ENCODE peak calls at places on chromosome 5, in four cellular contexts. One of them, this sample, is unnamed.

GRCh38 chr5:145915970-145916638 is 20.3 kb upstream of the SH3RF2 start:
- DNase-seq in uterus: no peak
- DNase-seq in CD4-positive, alpha-beta memory T cell: no peak
- DNase-seq in H1: no peak
- DNase-seq in this sample: no peak

GRCh38 chr5:59346987-59347386 is 546.5 kb downstream of the PDE4D start:
- DNase-seq in uterus: no peak
- DNase-seq in CD4-positive, alpha-beta memory T cell: no peak
- DNase-seq in H1: no peak
- DNase-seq in this sample: no peak

GRCh38 chr5:151234476-151235238 is 10.8 kb upstream of the CCDC69 start:
- DNase-seq in uterus: peak; percentile 91
- DNase-seq in CD4-positive, alpha-beta memory T cell: no peak
- DNase-seq in H1: no peak
- DNase-seq in this sample: peak; percentile 42

GRCh38 chr5:121380066-121380465 is 471.6 kb upstream of the FTMT start:
- DNase-seq in uterus: no peak
- DNase-seq in CD4-positive, alpha-beta memory T cell: no peak
- DNase-seq in H1: no peak
- DNase-seq in this sample: no peak

GRCh38 chr5:64972591-64972990 is 203.9 kb downstream of the CWC27 start:
- DNase-seq in uterus: no peak
- DNase-seq in CD4-positive, alpha-beta memory T cell: no peak
- DNase-seq in H1: no peak
- DNase-seq in this sample: peak; percentile 12

GRCh38 chr5:91978221-91978882 is 595.2 kb upstream of the ARRDC3 start:
- DNase-seq in uterus: no peak
- DNase-seq in CD4-positive, alpha-beta memory T cell: no peak
- DNase-seq in H1: no peak
- DNase-seq in this sample: no peak

GRCh38 chr5:56827043-56827442 is 11.7 kb downstream of the MAP3K1 start:
- DNase-seq in uterus: no peak
- DNase-seq in CD4-positive, alpha-beta memory T cell: peak; percentile 40
- DNase-seq in H1: no peak
- DNase-seq in this sample: peak; percentile 30

GRCh38 chr5:123007771-123008170 is 28.8 kb downstream of the PPIC start:
- DNase-seq in uterus: no peak
- DNase-seq in CD4-positive, alpha-beta memory T cell: no peak
- DNase-seq in H1: no peak
- DNase-seq in this sample: no peak

GRCh38 chr5:142806769-142807377 is 36.7 kb downstream of the ARHGAP26 start:
- DNase-seq in uterus: no peak
- DNase-seq in CD4-positive, alpha-beta memory T cell: no peak
- DNase-seq in H1: no peak
- DNase-seq in this sample: no peak

GRCh38 chr5:142805339-142805738 is 35.2 kb downstream of the ARHGAP26 start:
- DNase-seq in uterus: no peak
- DNase-seq in CD4-positive, alpha-beta memory T cell: no peak
- DNase-seq in H1: no peak
- DNase-seq in this sample: no peak

GRCh38 chr5:142800776-142801494 is 30.8 kb downstream of the ARHGAP26 start:
- DNase-seq in uterus: no peak
- DNase-seq in CD4-positive, alpha-beta memory T cell: peak; percentile 58
- DNase-seq in H1: no peak
- DNase-seq in this sample: no peak

GRCh38 chr5:142801495-142801871 is 31.3 kb downstream of the ARHGAP26 start:
- DNase-seq in uterus: no peak
- DNase-seq in CD4-positive, alpha-beta memory T cell: no peak
- DNase-seq in H1: no peak
- DNase-seq in this sample: no peak

DNA sequence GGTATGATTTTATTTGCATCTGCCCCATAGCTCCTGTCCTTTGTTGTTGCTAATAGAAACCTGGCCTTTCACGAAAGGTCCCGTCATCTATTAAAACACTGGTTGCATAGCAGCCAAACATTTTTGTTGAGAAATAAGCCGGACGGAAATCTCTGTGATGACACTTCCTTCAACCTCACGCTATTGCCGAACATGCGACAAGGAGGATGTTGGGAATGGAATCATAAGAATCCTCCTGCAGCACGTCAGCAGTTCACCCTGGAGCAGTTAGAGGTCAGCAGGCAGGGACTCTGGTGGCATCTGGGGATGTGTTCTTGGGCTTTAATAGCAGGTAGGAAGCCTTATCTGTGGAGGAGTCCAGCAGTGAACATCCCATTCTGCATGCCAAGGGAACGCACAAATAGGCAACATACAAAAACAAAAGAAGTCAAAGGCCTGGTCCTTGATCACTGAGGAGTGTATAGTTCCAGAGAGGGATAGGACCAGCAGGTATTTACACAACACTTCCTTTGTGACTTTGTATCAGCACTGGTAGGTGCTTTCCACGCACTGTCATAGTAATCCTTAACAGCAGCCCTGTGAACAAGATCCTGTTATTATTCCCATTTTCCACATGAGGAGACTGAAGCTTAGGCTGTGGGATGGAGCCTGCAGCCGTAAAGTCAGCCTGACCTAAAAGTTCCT is 33.4 kb downstream of the ARHGAP26 start:
- DNase-seq in uterus: peak; percentile 60
- DNase-seq in CD4-positive, alpha-beta memory T cell: no peak
- DNase-seq in H1: no peak
- DNase-seq in this sample: no peak
- H3K27ac ChIP-seq in uterus: peak overlapping the region; percentile 25
- H3K27ac ChIP-seq in CD4-positive, alpha-beta memory T cell: no peak overlapping the region
- H3K27ac ChIP-seq in H1: no peak overlapping the region
- H3K27ac ChIP-seq in this sample: no peak overlapping the region

GRCh38 chr5:15796557-15796956 is 296.6 kb downstream of the FBXL7 start:
- DNase-seq in uterus: no peak
- DNase-seq in CD4-positive, alpha-beta memory T cell: no peak
- DNase-seq in H1: peak; percentile 46
- DNase-seq in this sample: no peak
- H3K27ac ChIP-seq in uterus: no peak overlapping the region
- H3K27ac ChIP-seq in CD4-positive, alpha-beta memory T cell: no peak overlapping the region
- H3K27ac ChIP-seq in H1: no peak overlapping the region
- H3K27ac ChIP-seq in this sample: no peak overlapping the region

DNA sequence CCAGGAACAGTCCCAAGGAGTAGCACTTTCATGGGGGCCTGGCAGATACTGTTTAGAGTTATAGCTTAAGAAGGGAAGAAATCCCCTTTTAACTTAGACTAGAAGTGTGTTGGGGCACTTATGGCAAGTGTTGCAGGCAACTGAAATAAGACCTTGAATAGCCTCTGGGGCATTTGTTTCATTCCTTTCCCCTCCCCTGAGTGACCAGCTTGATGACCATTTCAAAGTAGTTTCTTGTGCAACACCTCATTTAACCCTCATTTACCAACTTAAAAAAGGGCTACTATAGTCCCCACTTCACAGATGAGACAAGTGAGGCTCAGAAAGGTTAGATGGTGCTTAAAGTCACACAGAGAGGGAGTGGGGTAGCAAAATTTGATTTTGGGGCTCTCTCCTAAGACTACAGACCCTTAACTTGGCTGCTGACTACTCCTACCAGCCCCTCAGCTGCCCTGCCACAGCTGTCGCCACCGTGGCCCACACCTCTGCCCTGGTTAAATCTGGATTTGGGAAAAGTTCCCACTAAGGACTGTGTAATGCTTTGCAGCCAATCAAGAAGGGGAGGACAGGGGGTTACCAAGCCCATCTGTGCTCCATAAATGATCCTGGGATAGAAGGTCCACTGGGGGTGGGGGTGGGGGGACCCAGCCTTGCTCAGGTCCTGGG is 5.5 kb downstream of the PDLIM4 start:
- DNase-seq in uterus: no peak
- DNase-seq in CD4-positive, alpha-beta memory T cell: no peak
- DNase-seq in H1: no peak
- DNase-seq in this sample: no peak
- H3K27ac ChIP-seq in uterus: peak overlapping the region; percentile 99
- H3K27ac ChIP-seq in CD4-positive, alpha-beta memory T cell: no peak overlapping the region
- H3K27ac ChIP-seq in H1: no peak overlapping the region
- H3K27ac ChIP-seq in this sample: peak overlapping the region; percentile 94

GRCh38 chr5:172325452-172325851 is 41.9 kb upstream of the UBTD2 start:
- DNase-seq in uterus: no peak
- DNase-seq in CD4-positive, alpha-beta memory T cell: no peak
- DNase-seq in H1: no peak
- DNase-seq in this sample: no peak

GRCh38 chr5:172321593-172321992 is 38.0 kb upstream of the UBTD2 start:
- DNase-seq in uterus: no peak
- DNase-seq in CD4-positive, alpha-beta memory T cell: no peak
- DNase-seq in H1: no peak
- DNase-seq in this sample: peak; percentile 32

GRCh38 chr5:172319708-172320441 is 36.3 kb upstream of the UBTD2 start:
- DNase-seq in uterus: no peak
- DNase-seq in CD4-positive, alpha-beta memory T cell: no peak
- DNase-seq in H1: no peak
- DNase-seq in this sample: peak; percentile 9

GRCh38 chr5:172322028-172322965 is 38.7 kb upstream of the UBTD2 start:
- DNase-seq in uterus: no peak
- DNase-seq in CD4-positive, alpha-beta memory T cell: no peak
- DNase-seq in H1: no peak
- DNase-seq in this sample: peak; percentile 42
- H3K27ac ChIP-seq in uterus: no peak overlapping the region
- H3K27ac ChIP-seq in CD4-positive, alpha-beta memory T cell: no peak overlapping the region
- H3K27ac ChIP-seq in H1: no peak overlapping the region
- H3K27ac ChIP-seq in this sample: peak overlapping the region; percentile 25

DNA sequence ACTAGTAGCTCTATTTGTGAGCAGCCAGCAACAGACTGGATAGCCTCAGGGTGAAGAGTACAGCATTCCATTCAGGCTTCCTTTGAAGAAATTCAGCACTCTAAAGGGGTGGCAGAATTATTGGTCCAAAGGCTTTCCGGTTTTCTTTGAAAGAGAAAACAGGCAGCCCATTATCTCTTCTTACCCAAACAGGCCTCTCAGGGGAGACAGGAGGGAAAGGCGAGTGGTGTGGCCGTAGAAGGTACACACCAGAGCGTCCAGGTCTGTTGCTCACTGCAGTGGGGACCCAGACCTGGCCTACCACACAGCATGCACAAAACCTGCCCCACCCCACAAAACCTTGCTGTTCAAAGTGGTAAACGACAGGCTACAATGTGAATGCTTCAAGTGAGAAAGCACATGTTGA is 83.3 kb downstream of the ZNF608 start:
- DNase-seq in uterus: no peak
- DNase-seq in CD4-positive, alpha-beta memory T cell: no peak
- DNase-seq in H1: no peak
- DNase-seq in this sample: peak; percentile 35
- H3K27ac ChIP-seq in uterus: no peak overlapping the region
- H3K27ac ChIP-seq in CD4-positive, alpha-beta memory T cell: no peak overlapping the region
- H3K27ac ChIP-seq in H1: no peak overlapping the region
- H3K27ac ChIP-seq in this sample: peak overlapping the region; percentile 95

GRCh38 chr5:177453852-177454396 is 7.3 kb downstream of the PRR7 start:
- DNase-seq in uterus: no peak
- DNase-seq in CD4-positive, alpha-beta memory T cell: no peak
- DNase-seq in H1: no peak
- DNase-seq in this sample: no peak
- H3K27ac ChIP-seq in uterus: no peak overlapping the region
- H3K27ac ChIP-seq in CD4-positive, alpha-beta memory T cell: peak overlapping the region; percentile 96
- H3K27ac ChIP-seq in H1: no peak overlapping the region
- H3K27ac ChIP-seq in this sample: no peak overlapping the region

DNA sequence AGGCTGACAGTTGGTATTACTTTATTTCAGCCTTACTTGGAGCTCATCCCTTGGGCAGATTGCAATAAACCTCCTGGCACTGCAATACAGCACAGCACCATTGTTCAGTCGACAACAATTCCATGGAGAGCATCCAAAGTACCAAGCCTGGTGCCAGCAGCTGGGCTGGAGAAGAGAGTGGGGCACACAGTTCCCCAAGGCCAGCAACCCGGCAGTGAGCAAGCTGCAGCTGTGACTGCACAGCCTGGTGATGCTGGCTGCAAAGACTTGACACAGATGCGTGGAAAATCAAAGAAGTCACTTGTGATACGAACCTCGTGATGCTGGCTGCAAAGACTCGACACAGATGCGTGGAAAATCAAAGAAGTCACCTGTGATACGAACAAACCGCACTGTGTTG is 125.4 kb downstream of the ATPSCKMT start:
- DNase-seq in uterus: no peak
- DNase-seq in CD4-positive, alpha-beta memory T cell: no peak
- DNase-seq in H1: no peak
- DNase-seq in this sample: no peak
- H3K27ac ChIP-seq in uterus: no peak overlapping the region
- H3K27ac ChIP-seq in CD4-positive, alpha-beta memory T cell: no peak overlapping the region
- H3K27ac ChIP-seq in H1: no peak overlapping the region
- H3K27ac ChIP-seq in this sample: no peak overlapping the region